ENCODE peak calls at places on chromosome 9, in six cellular contexts. U is fibroblast of lung, P is GM12878, B is uterus, Y is right atrium auricular region, T is foreskin keratinocyte. Q is an unnamed sample.

GRCh38 chr9:79166005-79166404 is 405.8 kb upstream of the TLE4 start:
- DNase-seq in B (no peak), T (peak; percentile 37), U (peak; percentile 35), P (no peak), Y (no peak), Q (no peak)

GRCh38 chr9:134295101-134295745 is 31.0 kb upstream of the RXRA start:
- DNase-seq in B (no peak), Y (no peak), T (no peak), U (no peak), P (no peak), Q (no peak)

GRCh38 chr9:92641092-92641809 is 28.7 kb downstream of the IPPK start:
- DNase-seq in U (no peak), B (no peak), Y (peak; percentile 52), T (peak; percentile 49), P (no peak), Q (no peak)

GRCh38 chr9:1332161-1332560 is 282.0 kb downstream of the DMRT2 start:
- DNase-seq in B (no peak), P (no peak), U (no peak), Y (no peak), T (no peak), Q (no peak)

GRCh38 chr9:33446507-33447403 is 638 bp downstream of the AQP3 start:
- DNase-seq in P (peak; percentile 79), T (no peak), U (peak; percentile 58), Y (peak; percentile 64), B (peak; percentile 35), Q (peak; percentile 83)

GRCh38 chr9:4886698-4887097 is 94.0 kb downstream of the RCL1 start:
- DNase-seq in U (no peak), P (peak; percentile 75), T (no peak), B (no peak), Y (no peak), Q (peak; percentile 62)

GRCh38 chr9:74953235-74953741 is 576 bp upstream of the C9orf40 start:
- DNase-seq in Y (no peak), B (no peak), U (no peak), T (no peak), P (no peak), Q (no peak)

GRCh38 chr9:6068983-6069382 is 53.6 kb upstream of the RANBP6 start:
- DNase-seq in B (no peak), U (no peak), P (peak; percentile 45), T (no peak), Y (no peak), Q (peak; percentile 70)

GRCh38 chr9:133048595-133048994 is 13.2 kb upstream of the CEL start:
- DNase-seq in B (no peak), T (no peak), Y (no peak), P (no peak), U (no peak), Q (no peak)

GRCh38 chr9:94157408-94157801 is 73.1 kb downstream of the PTPDC1 start:
- DNase-seq in T (no peak), P (no peak), Y (no peak), B (no peak), U (peak; percentile 41), Q (no peak)

GRCh38 chr9:121573717-121574485 is 74.3 kb upstream of the GGTA1 start:
- DNase-seq in U (no peak), T (no peak), Y (no peak), B (no peak), P (no peak), Q (no peak)

GRCh38 chr9:131585375-131585774 is 40.1 kb downstream of the PRRT1B start:
- DNase-seq in Y (no peak), U (no peak), P (no peak), B (no peak), T (no peak), Q (no peak)

GRCh38 chr9:122904466-122904822 is 715 bp downstream of the RC3H2 start:
- DNase-seq in Y (no peak), P (no peak), U (peak; percentile 30), T (peak; percentile 10), B (no peak), Q (peak; percentile 42)

GRCh38 chr9:136177224-136177623 is 27.7 kb downstream of the LHX3 start:
- DNase-seq in P (no peak), B (no peak), U (no peak), Y (no peak), T (no peak), Q (no peak)

GRCh38 chr9:33170464-33171156 is 3.5 kb upstream of the B4GALT1 start:
- DNase-seq in P (no peak), B (no peak), U (no peak), Y (peak; percentile 61), T (no peak), Q (no peak)

GRCh38 chr9:89815903-89816573 is 211.2 kb downstream of the GADD45G start:
- DNase-seq in P (peak; percentile 69), B (peak; percentile 28), U (no peak), T (no peak), Y (peak; percentile 59), Q (peak; percentile 80)

GRCh38 chr9:89812556-89813181 is 207.9 kb downstream of the GADD45G start:
- DNase-seq in T (no peak), U (no peak), B (no peak), P (no peak), Y (peak; percentile 50), Q (no peak)

GRCh38 chr9:89813482-89813881 is 208.7 kb downstream of the GADD45G start:
- DNase-seq in U (no peak), Y (peak; percentile 43), T (no peak), P (no peak), B (no peak), Q (no peak)

GRCh38 chr9:89815061-89815902 is 210.5 kb downstream of the GADD45G start:
- DNase-seq in P (no peak), Y (peak; percentile 26), U (no peak), T (no peak), B (no peak), Q (peak; percentile 12)

GRCh38 chr9:89814340-89815040 is 209.7 kb downstream of the GADD45G start:
- DNase-seq in T (no peak), P (no peak), B (no peak), U (peak; percentile 74), Y (peak; percentile 58), Q (peak; percentile 25)
- TF ChIP-seq CTCF in T (no peak), P (no peak), B (no peak), U (no peak), Y (no peak), Q (no peak)

DNA sequence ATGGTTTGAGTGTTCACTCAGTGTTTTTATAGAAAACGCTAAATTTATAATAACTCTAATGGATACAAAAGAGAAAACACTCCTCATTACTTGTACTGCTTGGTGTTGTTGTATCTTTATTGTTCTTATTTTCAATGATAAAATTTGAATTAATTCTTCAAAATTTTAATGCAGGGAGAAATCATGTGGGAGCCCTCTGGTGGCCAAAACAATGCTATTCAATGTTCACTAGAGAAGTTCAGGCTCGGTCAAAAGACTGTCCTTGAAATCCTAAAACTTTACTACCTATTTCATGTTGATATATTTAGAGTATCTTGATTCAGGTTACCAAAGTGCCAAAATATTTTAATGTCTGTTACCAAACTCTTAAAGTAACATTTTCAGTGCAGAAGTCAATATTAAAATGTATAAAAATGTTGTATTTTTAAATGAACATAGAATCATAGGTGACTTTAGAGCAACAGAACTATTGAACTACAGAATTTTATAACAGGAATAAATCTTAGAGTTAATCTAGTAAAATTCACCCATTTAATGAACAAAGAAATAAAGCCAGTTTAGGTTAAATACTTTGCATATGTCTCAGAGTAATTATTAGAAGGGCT is 1259.8 kb downstream of the PTPRD start:
- DNase-seq in Y (no peak), T (no peak), U (no peak), B (no peak), P (no peak), Q (no peak)
- TF ChIP-seq CTCF in Y (peak; percentile 57), T (peak; percentile 49), U (peak; percentile 64), B (peak; percentile 9), P (peak; percentile 43), Q (peak; percentile 27)

DNA sequence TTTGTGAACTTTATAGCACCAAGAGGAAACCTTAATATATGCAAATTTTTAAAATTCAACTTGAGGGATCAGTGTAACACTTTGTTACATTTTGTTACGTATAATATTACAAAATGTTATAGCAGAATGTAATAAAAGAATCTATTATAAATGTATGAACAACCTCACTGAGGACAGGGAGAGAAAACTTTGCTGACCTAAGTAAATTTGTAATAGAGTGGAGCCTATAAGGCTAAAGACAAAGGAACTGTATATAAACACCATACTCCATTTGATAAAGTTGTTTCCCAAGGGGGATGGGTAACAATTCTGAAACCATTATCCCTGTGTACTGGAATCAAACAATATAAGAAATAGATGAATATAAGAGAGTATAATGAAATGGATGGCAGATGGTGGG is 77.3 kb downstream of the ANGPTL2 start:
- DNase-seq in U (no peak), T (no peak), P (no peak), B (no peak), Y (no peak), Q (no peak)
- TF ChIP-seq CTCF in U (no peak), T (no peak), P (no peak), B (no peak), Y (no peak), Q (no peak)

GRCh38 chr9:110092792-110093191 is 115.2 kb downstream of the C9orf152 start:
- DNase-seq in U (no peak), Y (no peak), B (no peak), T (no peak), P (no peak), Q (no peak)
- TF ChIP-seq CTCF in U (no peak), Y (no peak), B (no peak), T (no peak), P (no peak), Q (no peak)

GRCh38 chr9:71916834-71917534 is 5.5 kb downstream of the C9orf85 start:
- DNase-seq in P (no peak), B (no peak), U (no peak), T (no peak), Y (no peak), Q (peak; percentile 25)

GRCh38 chr9:71910602-71911060 is 362 bp downstream of the ABHD17B start:
- DNase-seq in P (no peak), Y (no peak), T (no peak), B (peak; percentile 46), U (no peak), Q (peak; percentile 49)

GRCh38 chr9:71909887-71910601 is 949 bp downstream of the ABHD17B start:
- DNase-seq in B (no peak), P (no peak), T (no peak), U (peak; percentile 39), Y (peak; percentile 59), Q (peak; percentile 44)

GRCh38 chr9:71911908-71912325 is 478 bp downstream of the C9orf85 start:
- DNase-seq in U (peak; percentile 63), T (no peak), P (no peak), Y (no peak), B (no peak), Q (no peak)

DNA sequence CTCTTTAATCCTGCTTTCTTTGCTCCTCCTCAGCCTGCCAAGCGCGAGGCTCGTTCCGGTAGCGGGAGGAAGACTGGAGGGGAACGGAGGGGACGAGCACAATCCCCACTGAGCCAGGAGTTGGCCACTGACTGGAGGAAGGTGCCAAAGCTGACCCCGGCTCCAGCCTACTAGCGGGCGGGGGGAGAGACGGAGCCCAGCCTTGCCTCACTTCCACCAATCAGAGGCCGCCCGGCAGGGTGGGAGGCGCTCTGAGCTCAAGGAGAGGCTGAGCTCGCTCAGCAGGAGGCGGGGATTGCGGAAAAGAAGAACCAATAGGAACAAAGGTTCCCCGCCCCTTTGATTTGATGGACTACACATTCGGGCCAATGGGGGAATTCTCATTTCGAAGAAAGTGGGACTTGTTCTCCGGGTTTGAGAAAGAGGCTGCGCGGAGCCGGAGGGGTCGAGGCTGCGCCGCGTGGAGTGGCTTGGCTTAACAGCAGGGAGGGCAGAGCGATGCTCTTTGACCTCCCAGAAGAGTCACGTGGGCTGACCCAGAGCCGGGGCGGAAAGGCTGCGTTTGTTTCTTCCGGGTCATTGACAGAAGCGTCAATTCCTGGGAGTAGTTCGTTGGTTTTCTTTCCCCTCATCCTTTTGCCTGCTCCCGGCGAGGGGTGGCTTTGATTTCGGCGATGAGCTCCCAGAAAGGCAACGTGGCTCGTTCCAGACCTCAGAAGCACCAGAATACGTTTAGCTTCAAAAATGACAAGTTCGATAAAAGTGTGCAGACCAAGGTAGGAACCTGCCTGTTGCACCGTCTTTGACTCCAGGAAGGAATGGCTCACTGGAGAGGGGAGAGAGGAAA is at the start of the genes ABHD17B and C9orf85:
- DNase-seq in Y (peak; percentile 98), B (peak; percentile 98), P (peak; percentile 98), U (peak; percentile 99), T (peak; percentile 99), Q (peak; percentile 97)
- TF ChIP-seq CTCF in Y (no peak), B (no peak), P (no peak), U (no peak), T (no peak), Q (no peak)

Q was measured in GM20000.